ENCODE peak calls at places on chromosome 7, in five cellular contexts. T is heart left ventricle; F is fibroblast of lung; V is CD8-positive, alpha-beta T cell; N is CD8-positive, alpha-beta memory T cell. Q is an unnamed sample. For H3K36me3, the result is how much of the 10 kb centered on the place peaks cover.

GRCh38 chr7:69982197-69982596 is 383.9 kb downstream of the AUTS2 start:
- DNase-seq in T (no peak), F (no peak), V (no peak), N (no peak), Q (no peak)

GRCh38 chr7:35252584-35252983 is 1.3 kb downstream of the TBX20 start:
- DNase-seq in T (no peak), F (no peak), V (no peak), N (no peak), Q (no peak)

GRCh38 chr7:20320786-20321185 is 9.9 kb upstream of the ITGB8 start:
- DNase-seq in T (no peak), F (no peak), V (no peak), N (no peak), Q (no peak)

GRCh38 chr7:96441551-96442104 is 119.7 kb upstream of the SLC25A13 start:
- DNase-seq in T (no peak), F (no peak), V (no peak), N (no peak), Q (no peak)

GRCh38 chr7:29924684-29925083 is 64.9 kb downstream of the SCRN1 start:
- DNase-seq in T (no peak), F (no peak), V (no peak), N (no peak), Q (no peak)

GRCh38 chr7:108093341-108093740 is 36.8 kb downstream of the LAMB4 start:
- DNase-seq in T (no peak), F (peak), V (no peak), N (no peak), Q (no peak)

GRCh38 chr7:45642044-45642443 is 67.9 kb downstream of the ADCY1 start:
- DNase-seq in T (no peak), F (no peak), V (no peak), N (no peak), Q (no peak)

GRCh38 chr7:32891046-32891799 is at the start of gene KBTBD2:
- DNase-seq in T (peak), F (peak), V (peak), N (peak), Q (peak)

GRCh38 chr7:108080094-108080656 is 50.0 kb downstream of the LAMB4 start:
- DNase-seq in T (no peak), F (peak), V (no peak), N (no peak), Q (no peak)

GRCh38 chr7:46754135-46754730 is 827.7 kb downstream of the TNS3 start:
- DNase-seq in T (no peak), F (no peak), V (no peak), N (no peak), Q (no peak)

GRCh38 chr7:104552102-104552501 is 223.7 kb downstream of the LHFPL3 start:
- DNase-seq in T (peak), F (peak), V (no peak), N (no peak), Q (peak)

GRCh38 chr7:45021604-45022296 is 21.7 kb downstream of the CCM2 start:
- DNase-seq in T (no peak), F (peak), V (no peak), N (no peak), Q (no peak)

GRCh38 chr7:152902870-152903860 is 143.6 kb downstream of the ACTR3B start:
- DNase-seq in T (no peak), F (no peak), V (no peak), N (no peak), Q (no peak)

GRCh38 chr7:121558288-121558687 is 162.2 kb upstream of the FAM3C start:
- DNase-seq in T (no peak), F (no peak), V (no peak), N (no peak), Q (no peak)

GRCh38 chr7:22359156-22359697 is 2.3 kb upstream of the RAPGEF5 start:
- DNase-seq in T (no peak), F (no peak), V (no peak), N (no peak), Q (no peak)

GRCh38 chr7:24722386-24723177 is 34.7 kb downstream of the GSDME start:
- DNase-seq in T (no peak), F (peak), V (no peak), N (no peak), Q (peak)

GRCh38 chr7:55490099-55490498 is 82.2 kb downstream of the VOPP1 start:
- DNase-seq in T (no peak), F (no peak), V (no peak), N (no peak), Q (no peak)

GRCh38 chr7:15219758-15220157 is 317.2 kb upstream of the DGKB start:
- DNase-seq in T (no peak), F (no peak), V (no peak), N (no peak), Q (no peak)

GRCh38 chr7:81845628-81846259 is 75.9 kb upstream of the HGF start:
- DNase-seq in T (no peak), F (peak), V (no peak), N (no peak), Q (no peak)

GRCh38 chr7:137687556-137688280 is 159.1 kb downstream of the DGKI start:
- DNase-seq in T (no peak), F (peak), V (no peak), N (no peak), Q (no peak)

GRCh38 chr7:8258734-8259133 is 3.2 kb downstream of the ICA1 start:
- DNase-seq in T (no peak), F (no peak), V (no peak), N (no peak), Q (no peak)

GRCh38 chr7:36305226-36305625 is 84.4 kb upstream of the ANLN start:
- DNase-seq in T (no peak), F (no peak), V (no peak), N (no peak), Q (no peak)

GRCh38 chr7:105589221-105590077 is 8.2 kb upstream of the EFCAB10 start:
- DNase-seq in T (peak), F (peak), V (peak), N (peak), Q (no peak)

GRCh38 chr7:1076184-1077072 is 11.5 kb upstream of the GPER1 start:
- DNase-seq in T (peak), F (no peak), V (no peak), N (no peak), Q (no peak)

GRCh38 chr7:72408966-72409637 is 3.0 kb downstream of the CALN1 start:
- DNase-seq in T (no peak), F (no peak), V (no peak), N (no peak), Q (no peak)

GRCh38 chr7:142134944-142135343 is 23.4 kb downstream of the MGAM2 start:
- DNase-seq in T (no peak), F (no peak), V (no peak), N (no peak), Q (no peak)

GRCh38 chr7:106792233-106792926 is 72.7 kb upstream of the PIK3CG start:
- DNase-seq in T (no peak), F (peak), V (no peak), N (no peak), Q (no peak)

GRCh38 chr7:477626-478220 is 41.9 kb downstream of the PDGFA start:
- DNase-seq in T (no peak), F (no peak), V (no peak), N (no peak), Q (no peak)

GRCh38 chr7:94648731-94649130 is 7.2 kb downstream of the SGCE start:
- DNase-seq in T (no peak), F (no peak), V (no peak), N (no peak), Q (no peak)

GRCh38 chr7:108452707-108453106 is 3.5 kb downstream of the NRCAM start:
- DNase-seq in T (no peak), F (peak), V (no peak), N (no peak), Q (no peak)

GRCh38 chr7:150327308-150327707 is 4.0 kb upstream of the ACTR3C start:
- DNase-seq in T (no peak), F (no peak), V (no peak), N (no peak), Q (no peak)
- H3K36me3 ChIP-seq in T (under half), F (under half), V (under half), N (under half), Q (under half)

GRCh38 chr7:78523903-78524302 is 725.3 kb downstream of the PHTF2 start:
- DNase-seq in T (no peak), F (no peak), V (no peak), N (no peak), Q (no peak)

GRCh38 chr7:78528964-78529363 is 730.4 kb downstream of the PHTF2 start:
- DNase-seq in T (no peak), F (no peak), V (no peak), N (no peak), Q (no peak)

GRCh38 chr7:78530351-78530750 is 731.8 kb downstream of the PHTF2 start:
- DNase-seq in T (no peak), F (peak), V (no peak), N (no peak), Q (no peak)

GRCh38 chr7:78529392-78529791 is 730.8 kb downstream of the PHTF2 start:
- DNase-seq in T (no peak), F (no peak), V (no peak), N (no peak), Q (no peak)
- H3K36me3 ChIP-seq in T (under half), F (under half), V (under half), N (under half), Q (under half)

GRCh38 chr7:116713918-116714317 is 41.9 kb downstream of the MET start:
- DNase-seq in T (no peak), F (peak), V (no peak), N (no peak), Q (no peak)
- H3K36me3 ChIP-seq in T (under half), F (under half), V (under half), N (under half), Q (under half)

GRCh38 chr7:157177333-157177993 is 38.7 kb downstream of the UBE3C start:
- DNase-seq in T (no peak), F (no peak), V (no peak), N (no peak), Q (no peak)

GRCh38 chr7:157176771-157177170 is 38.0 kb downstream of the UBE3C start:
- DNase-seq in T (no peak), F (no peak), V (no peak), N (no peak), Q (no peak)

GRCh38 chr7:157183832-157184231 is 45.1 kb downstream of the UBE3C start:
- DNase-seq in T (no peak), F (no peak), V (no peak), N (no peak), Q (no peak)

DNA sequence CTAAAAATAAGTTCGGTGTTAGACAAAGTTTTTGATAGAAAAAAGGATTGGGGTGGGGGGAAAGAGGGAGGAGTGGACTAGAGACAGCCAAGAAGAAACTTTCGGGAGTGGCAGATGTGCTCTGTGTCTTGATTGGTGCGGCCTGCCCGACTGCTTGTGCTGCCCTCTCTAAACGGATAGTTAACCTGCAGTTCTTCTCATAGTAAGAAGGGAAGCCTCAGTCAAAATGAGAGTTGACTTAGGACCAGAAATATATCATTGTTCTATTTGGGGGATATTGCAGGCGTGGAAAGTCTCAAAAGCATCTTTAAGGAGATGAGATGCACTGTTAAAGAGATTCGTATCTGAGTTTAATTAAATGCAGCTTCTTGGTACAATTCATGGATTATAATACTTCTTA is 39.3 kb downstream of the UBE3C start:
- DNase-seq in T (no peak), F (no peak), V (no peak), N (no peak), Q (no peak)
- H3K36me3 ChIP-seq in T (half or more), F (under half), V (under half), N (under half), Q (under half)

DNA sequence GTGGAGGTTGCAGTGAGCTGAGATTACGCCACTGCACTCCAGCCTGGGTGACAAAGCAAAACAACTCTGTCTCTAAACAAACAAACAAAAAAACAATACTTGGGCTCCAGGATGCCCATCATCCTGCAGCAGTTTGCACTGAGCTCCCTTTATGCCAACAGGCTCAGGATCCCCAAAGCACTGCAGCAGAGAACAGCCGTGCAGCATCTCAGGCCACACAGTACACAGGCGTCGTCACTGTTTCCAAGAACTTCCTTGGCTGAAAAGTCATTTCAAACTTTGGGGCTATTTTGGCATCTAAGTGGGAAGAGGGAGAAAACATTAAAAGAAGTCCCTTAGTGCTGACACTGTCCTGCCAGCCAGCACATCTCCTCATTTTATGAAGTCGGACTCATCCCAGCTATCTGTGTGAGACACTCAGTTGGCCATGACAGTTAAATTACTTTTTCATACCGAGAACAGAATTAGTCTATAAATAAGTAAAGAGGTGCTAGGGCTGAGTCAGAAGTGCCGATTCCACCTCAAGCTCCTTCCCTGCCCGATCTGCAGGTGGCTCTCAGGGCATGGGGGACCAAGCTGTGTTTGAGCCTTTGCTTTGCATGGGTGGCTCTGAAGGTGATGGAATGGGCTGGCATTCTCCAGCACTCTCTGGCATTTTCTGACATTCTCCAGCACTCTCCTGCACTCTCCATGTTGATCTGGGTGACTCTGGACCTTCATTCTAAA is 68.5 kb downstream of the PTPRN2 start:
- DNase-seq in T (no peak), F (no peak), V (no peak), N (no peak), Q (no peak)
- H3K36me3 ChIP-seq in T (under half), F (under half), V (under half), N (under half), Q (under half)

DNA sequence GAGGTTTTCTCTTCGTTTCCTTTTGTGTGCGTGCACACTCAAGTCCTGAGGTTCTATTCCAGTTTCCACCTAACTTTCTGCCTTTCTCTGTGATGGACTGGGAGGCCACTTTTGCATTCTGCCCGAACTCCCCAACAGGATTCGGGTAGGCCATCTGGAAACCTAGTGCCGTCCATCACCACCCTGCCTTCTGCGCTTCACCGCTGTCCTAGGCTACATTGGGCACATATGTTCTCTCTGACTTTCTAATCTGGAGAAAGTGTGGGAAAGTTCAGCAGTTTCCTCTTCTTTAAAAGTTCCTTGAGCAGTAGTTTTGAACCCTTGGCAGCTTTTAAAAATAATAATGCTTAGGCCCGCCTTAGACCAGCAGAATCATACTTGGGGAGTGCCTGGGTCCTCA is 46.8 kb downstream of the SHH start:
- DNase-seq in T (no peak), F (no peak), V (no peak), N (no peak), Q (no peak)
- H3K36me3 ChIP-seq in T (half or more), F (under half), V (under half), N (half or more), Q (under half)

Q was measured in H1.